ENCODE peak calls at places on chromosomes 5 and 9, in nine cellular contexts. Z, W, V, N, P, Q, M, C and S are unnamed samples.

GRCh38 chr9:34992376-34992951 is 2.9 kb downstream of the DNAJB5 start:
- DNase-seq in Z (peak; percentile 22), W (no peak), V (no peak), N (peak; percentile 57), P (peak; percentile 79), Q (peak; percentile 23), M (no peak), C (no peak), S (no peak)

GRCh38 chr5:156774273-156774672 is 75.8 kb upstream of the PPP1R2B start:
- DNase-seq in Z (no peak), W (peak; percentile 8), V (no peak), N (no peak), P (no peak), Q (no peak), M (no peak), C (no peak), S (no peak)

GRCh38 chr5:159051431-159052281 is 48.1 kb downstream of the EBF1 start:
- DNase-seq in Z (no peak), W (peak; percentile 64), V (no peak), N (no peak), P (peak; percentile 50), Q (no peak), M (peak; percentile 45), C (no peak), S (peak; percentile 16)

GRCh38 chr9:878239-878638 is 36.7 kb downstream of the DMRT1 start:
- DNase-seq in Z (no peak), W (no peak), V (no peak), N (no peak), P (no peak), Q (no peak), M (no peak), C (no peak), S (no peak)

GRCh38 chr9:112142420-112142819 is 32.7 kb downstream of the SUSD1 start:
- DNase-seq in Z (no peak), W (no peak), V (peak; percentile 1), N (no peak), P (no peak), Q (no peak), M (no peak), C (no peak), S (no peak)

GRCh38 chr5:177469750-177470525 is 3.5 kb downstream of the DBN1 start:
- DNase-seq in Z (no peak), W (peak; percentile 73), V (no peak), N (no peak), P (no peak), Q (no peak), M (no peak), C (no peak), S (no peak)

GRCh38 chr5:42037379-42037932 is 112.4 kb downstream of the FBXO4 start:
- DNase-seq in Z (no peak), W (no peak), V (no peak), N (no peak), P (no peak), Q (no peak), M (no peak), C (no peak), S (no peak)

GRCh38 chr9:96302021-96302420 is at the start of gene HSD17B3:
- DNase-seq in Z (no peak), W (no peak), V (no peak), N (no peak), P (no peak), Q (no peak), M (no peak), C (no peak), S (no peak)

GRCh38 chr5:37869221-37869620 is 29.4 kb upstream of the GDNF start:
- DNase-seq in Z (no peak), W (no peak), V (no peak), N (no peak), P (peak; percentile 47), Q (no peak), M (no peak), C (no peak), S (no peak)

GRCh38 chr5:84411832-84412605 is 27.3 kb upstream of the EDIL3 start:
- DNase-seq in Z (no peak), W (peak; percentile 96), V (peak; percentile 20), N (no peak), P (peak; percentile 2), Q (no peak), M (no peak), C (no peak), S (no peak)

GRCh38 chr5:17167171-17167891 is 50.1 kb upstream of the BASP1 start:
- DNase-seq in Z (no peak), W (no peak), V (no peak), N (no peak), P (no peak), Q (no peak), M (no peak), C (no peak), S (no peak)

GRCh38 chr9:89923174-89923573 is 318.4 kb downstream of the GADD45G start:
- DNase-seq in Z (no peak), W (no peak), V (no peak), N (no peak), P (no peak), Q (no peak), M (no peak), C (peak; percentile 74), S (no peak)

GRCh38 chr5:175457466-175457865 is 13.5 kb upstream of the DRD1 start:
- DNase-seq in Z (no peak), W (peak; percentile 43), V (no peak), N (no peak), P (no peak), Q (no peak), M (no peak), C (no peak), S (no peak)

GRCh38 chr9:112890106-112891081 is at the start of gene SLC46A2:
- DNase-seq in Z (no peak), W (no peak), V (no peak), N (no peak), P (peak; percentile 52), Q (no peak), M (no peak), C (no peak), S (no peak)

GRCh38 chr9:37290881-37291485 is 131.5 kb upstream of the GRHPR start:
- DNase-seq in Z (peak; percentile 21), W (no peak), V (no peak), N (no peak), P (peak; percentile 79), Q (no peak), M (no peak), C (no peak), S (no peak)

GRCh38 chr9:77640741-77641580 is 7.2 kb downstream of the GNA14 start:
- DNase-seq in Z (no peak), W (peak; percentile 41), V (no peak), N (no peak), P (no peak), Q (no peak), M (no peak), C (no peak), S (no peak)

GRCh38 chr9:98087420-98088354 is 31.2 kb downstream of the NANS start:
- DNase-seq in Z (no peak), W (no peak), V (no peak), N (no peak), P (peak; percentile 63), Q (peak; percentile 35), M (no peak), C (no peak), S (no peak)

GRCh38 chr5:72673623-72674022 is 142.8 kb upstream of the TNPO1 start:
- DNase-seq in Z (no peak), W (no peak), V (no peak), N (no peak), P (no peak), Q (no peak), M (no peak), C (no peak), S (no peak)

GRCh38 chr5:139116256-139116655 is 81.9 kb downstream of the SIL1 start:
- DNase-seq in Z (no peak), W (peak; percentile 95), V (no peak), N (no peak), P (no peak), Q (no peak), M (no peak), C (no peak), S (no peak)

GRCh38 chr5:122093415-122093814 is 15.4 kb upstream of the LOX start:
- DNase-seq in Z (no peak), W (no peak), V (no peak), N (no peak), P (peak; percentile 77), Q (no peak), M (no peak), C (no peak), S (no peak)

GRCh38 chr5:7866194-7866593 is 2.6 kb downstream of the FASTKD3 start:
- DNase-seq in Z (no peak), W (no peak), V (no peak), N (no peak), P (no peak), Q (no peak), M (no peak), C (no peak), S (no peak)

GRCh38 chr5:80516826-80517225 is 28.9 kb downstream of the FAM151B start:
- DNase-seq in Z (peak; percentile 36), W (no peak), V (no peak), N (no peak), P (peak; percentile 46), Q (no peak), M (no peak), C (no peak), S (no peak)

GRCh38 chr9:136978865-136979544 is 1.7 kb downstream of the PTGDS start:
- DNase-seq in Z (no peak), W (no peak), V (no peak), N (no peak), P (no peak), Q (no peak), M (no peak), C (no peak), S (no peak)

GRCh38 chr5:88298425-88298824 is 29.8 kb upstream of the TMEM161B start:
- DNase-seq in Z (no peak), W (no peak), V (no peak), N (no peak), P (peak; percentile 27), Q (no peak), M (no peak), C (no peak), S (no peak)

GRCh38 chr5:139651502-139651862 is 3.3 kb downstream of the CXXC5 start:
- DNase-seq in Z (no peak), W (no peak), V (no peak), N (no peak), P (no peak), Q (no peak), M (no peak), C (no peak), S (no peak)

GRCh38 chr5:149871471-149871870 is 73.1 kb downstream of the PDE6A start:
- DNase-seq in Z (no peak), W (no peak), V (no peak), N (no peak), P (no peak), Q (no peak), M (no peak), C (no peak), S (no peak)

GRCh38 chr5:61262080-61262479 is 70.0 kb upstream of the ZSWIM6 start:
- DNase-seq in Z (no peak), W (peak; percentile 3), V (no peak), N (no peak), P (no peak), Q (no peak), M (no peak), C (no peak), S (no peak)

GRCh38 chr9:32928145-32928763 is 73.2 kb downstream of the APTX start:
- DNase-seq in Z (no peak), W (no peak), V (no peak), N (no peak), P (no peak), Q (no peak), M (no peak), C (no peak), S (no peak)

GRCh38 chr5:158537343-158537742 is 562.4 kb downstream of the EBF1 start:
- DNase-seq in Z (no peak), W (no peak), V (no peak), N (no peak), P (no peak), Q (no peak), M (no peak), C (no peak), S (no peak)

GRCh38 chr5:175840050-175840841 is 31.1 kb upstream of the CPLX2 start:
- DNase-seq in Z (no peak), W (no peak), V (no peak), N (no peak), P (peak; percentile 29), Q (no peak), M (no peak), C (no peak), S (no peak)

GRCh38 chr9:113154471-113154870 is 3.7 kb downstream of the SLC31A2 start:
- DNase-seq in Z (no peak), W (peak; percentile 59), V (no peak), N (no peak), P (peak; percentile 64), Q (no peak), M (peak; percentile 84), C (no peak), S (no peak)